ENCODE peak calls at places on chromosomes 3 and 15, in five cellular contexts. T, P, S, Z and D are unnamed samples.

GRCh38 chr3:32175607-32176197 is 62.8 kb upstream of the CMTM8 start:
- DNase-seq in T (peak), P (peak), S (peak), Z (peak), D (no peak)

GRCh38 chr3:161914703-161915102 is 418.1 kb downstream of the OTOL1 start:
- DNase-seq in T (no peak), P (peak), S (peak), Z (peak), D (no peak)

GRCh38 chr3:117962750-117963149 is 1071.9 kb downstream of the IGSF11 start:
- DNase-seq in T (no peak), P (no peak), S (no peak), Z (peak), D (no peak)

GRCh38 chr3:17233398-17233800 is 348.6 kb downstream of the PLCL2 start:
- DNase-seq in T (peak), P (peak), S (peak), Z (peak), D (no peak)

GRCh38 chr3:65048151-65048550 is 360.4 kb upstream of the ADAMTS9 start:
- DNase-seq in T (no peak), P (no peak), S (no peak), Z (no peak), D (no peak)

GRCh38 chr3:135513106-135514063 is 452.1 kb upstream of the PPP2R3A start:
- DNase-seq in T (peak), P (peak), S (peak), Z (no peak), D (no peak)

GRCh38 chr3:111831840-111832239 is 27.2 kb upstream of the PHLDB2 start:
- DNase-seq in T (peak), P (no peak), S (peak), Z (peak), D (no peak)

GRCh38 chr15:67164811-67165652 is 89.4 kb downstream of the AAGAB start:
- DNase-seq in T (no peak), P (no peak), S (no peak), Z (peak), D (no peak)

GRCh38 chr3:186225603-186226002 is 116.7 kb upstream of the ETV5 start:
- DNase-seq in T (no peak), P (no peak), S (no peak), Z (no peak), D (no peak)

GRCh38 chr3:125145751-125146475 is 66.6 kb downstream of the SLC12A8 start:
- DNase-seq in T (no peak), P (no peak), S (no peak), Z (no peak), D (no peak)

GRCh38 chr3:22971497-22971896 is 231.6 kb upstream of the UBE2E2 start:
- DNase-seq in T (no peak), P (no peak), S (no peak), Z (no peak), D (no peak)

GRCh38 chr3:188936597-188937107 is 235.1 kb upstream of the TPRG1 start:
- DNase-seq in T (no peak), P (no peak), S (no peak), Z (no peak), D (no peak)

GRCh38 chr3:174529298-174529697 is 329.8 kb upstream of the NAALADL2 start:
- DNase-seq in T (no peak), P (no peak), S (peak), Z (no peak), D (no peak)

GRCh38 chr15:89209057-89209456 is 12.3 kb downstream of the RLBP1 start:
- DNase-seq in T (no peak), P (no peak), S (no peak), Z (no peak), D (peak)

GRCh38 chr3:144491333-144491732 is 519.7 kb downstream of the DIPK2A start:
- DNase-seq in T (no peak), P (no peak), S (no peak), Z (no peak), D (no peak)

GRCh38 chr3:50154840-50155490 is at the start of gene SEMA3F:
- DNase-seq in T (peak), P (peak), S (peak), Z (no peak), D (no peak)

GRCh38 chr3:60584250-60584649 is 667.0 kb downstream of the FHIT start:
- DNase-seq in T (no peak), P (no peak), S (no peak), Z (peak), D (no peak)

GRCh38 chr3:197835509-197835908 is 44.5 kb downstream of the LRCH3 start:
- DNase-seq in T (no peak), P (no peak), S (no peak), Z (no peak), D (no peak)

GRCh38 chr15:52483712-52484111 is 45.0 kb downstream of the MYO5A start:
- DNase-seq in T (no peak), P (no peak), S (peak), Z (peak), D (no peak)

GRCh38 chr15:92809880-92810361 is 90.2 kb upstream of the CHD2 start:
- DNase-seq in T (peak), P (peak), S (peak), Z (no peak), D (no peak)

GRCh38 chr3:60716573-60716972 is 534.7 kb downstream of the FHIT start:
- DNase-seq in T (no peak), P (no peak), S (no peak), Z (no peak), D (no peak)

GRCh38 chr3:157857461-157857860 is 248.8 kb downstream of the SHOX2 start:
- DNase-seq in T (no peak), P (no peak), S (no peak), Z (no peak), D (no peak)

GRCh38 chr3:172776049-172776717 is 25.7 kb downstream of the ECT2 start:
- DNase-seq in T (no peak), P (no peak), S (no peak), Z (no peak), D (no peak)

GRCh38 chr3:39631136-39631535 is 163.7 kb downstream of the MOBP start:
- DNase-seq in T (no peak), P (no peak), S (no peak), Z (no peak), D (no peak)

GRCh38 chr3:61821823-61822251 is 260.5 kb downstream of the PTPRG start:
- DNase-seq in T (no peak), P (no peak), S (no peak), Z (no peak), D (no peak)

GRCh38 chr15:39267685-39268084 is 313.2 kb upstream of the THBS1 start:
- DNase-seq in T (no peak), P (no peak), S (no peak), Z (no peak), D (no peak)

GRCh38 chr3:130773371-130773770 is 26.7 kb upstream of the PIK3R4 start:
- DNase-seq in T (no peak), P (no peak), S (no peak), Z (peak), D (no peak)

GRCh38 chr15:23648920-23649515 is 1.4 kb upstream of the MAGEL2 start:
- DNase-seq in T (peak), P (peak), S (peak), Z (no peak), D (no peak)
- TF ChIP-seq CTCF in T (peak), P (peak), S (peak), Z (peak), D (peak)

GRCh38 chr3:21697707-21698106 is 53.3 kb downstream of the ZNF385D start:
- DNase-seq in T (no peak), P (no peak), S (no peak), Z (no peak), D (no peak)

GRCh38 chr3:21694506-21694905 is 56.5 kb downstream of the ZNF385D start:
- DNase-seq in T (no peak), P (no peak), S (no peak), Z (no peak), D (no peak)
- TF ChIP-seq CTCF in T (no peak), P (no peak), S (no peak), Z (no peak), D (no peak)

GRCh38 chr3:184005981-184006507 is 11.6 kb downstream of the ABCC5 start:
- DNase-seq in T (peak), P (peak), S (peak), Z (no peak), D (no peak)

GRCh38 chr3:184001761-184002160 is 15.9 kb downstream of the ABCC5 start:
- DNase-seq in T (no peak), P (no peak), S (no peak), Z (no peak), D (no peak)

GRCh38 chr3:184003187-184003967 is 14.3 kb downstream of the ABCC5 start:
- DNase-seq in T (no peak), P (no peak), S (no peak), Z (peak), D (no peak)

GRCh38 chr3:184004483-184004882 is 13.2 kb downstream of the ABCC5 start:
- DNase-seq in T (no peak), P (peak), S (no peak), Z (no peak), D (no peak)

GRCh38 chr3:184002469-184002868 is 15.2 kb downstream of the ABCC5 start:
- DNase-seq in T (no peak), P (no peak), S (no peak), Z (no peak), D (no peak)
- TF ChIP-seq CTCF in T (no peak), P (no peak), S (no peak), Z (no peak), D (no peak)

GRCh38 chr3:58530354-58530865 is 6.6 kb downstream of the ACOX2 start:
- DNase-seq in T (no peak), P (no peak), S (no peak), Z (no peak), D (no peak)
- TF ChIP-seq CTCF in T (no peak), P (no peak), S (no peak), Z (no peak), D (no peak)